ENCODE peak calls at places on chromosome 1, in nine cellular contexts. One of them, this sample, is unnamed.
A peak's percentile ranks its signal among the peaks of the same experiment; 100 is the strongest.

GRCh38 chr1:182054698-182055326 is 6.7 kb downstream of the ZNF648 start:
- DNase-seq in naive thymus-derived CD4-positive, alpha-beta T cell: peak; percentile 54
- DNase-seq in stimulated activated CD4-positive, alpha-beta T cell treated with anti-CD3 and anti-CD28 coated beads, Interleukin-2, amount 100 ng/mL, for 48 hours: peak; percentile 51
- DNase-seq in pancreas: no peak
- DNase-seq in NCI-H524 treated with DMSO at 0.1 percent for 48 hours: no peak
- DNase-seq in hippocampal formation: peak; percentile 14
- DNase-seq in nephron progenitor cell: peak; percentile 65
- DNase-seq in lower lobe of right lung: no peak
- DNase-seq in progenitor cell of endocrine pancreas: no peak
- DNase-seq in this sample: peak; percentile 48

GRCh38 chr1:54200519-54200997 is 591 bp downstream of the MRPL37 start:
- DNase-seq in naive thymus-derived CD4-positive, alpha-beta T cell: no peak
- DNase-seq in stimulated activated CD4-positive, alpha-beta T cell treated with anti-CD3 and anti-CD28 coated beads, Interleukin-2, amount 100 ng/mL, for 48 hours: no peak
- DNase-seq in pancreas: no peak
- DNase-seq in NCI-H524 treated with DMSO at 0.1 percent for 48 hours: no peak
- DNase-seq in hippocampal formation: no peak
- DNase-seq in nephron progenitor cell: no peak
- DNase-seq in lower lobe of right lung: no peak
- DNase-seq in progenitor cell of endocrine pancreas: no peak
- DNase-seq in this sample: peak; percentile 42

GRCh38 chr1:218693584-218693983 is 348.4 kb downstream of the TGFB2 start:
- DNase-seq in naive thymus-derived CD4-positive, alpha-beta T cell: no peak
- DNase-seq in stimulated activated CD4-positive, alpha-beta T cell treated with anti-CD3 and anti-CD28 coated beads, Interleukin-2, amount 100 ng/mL, for 48 hours: no peak
- DNase-seq in pancreas: no peak
- DNase-seq in NCI-H524 treated with DMSO at 0.1 percent for 48 hours: no peak
- DNase-seq in hippocampal formation: no peak
- DNase-seq in nephron progenitor cell: no peak
- DNase-seq in lower lobe of right lung: no peak
- DNase-seq in progenitor cell of endocrine pancreas: no peak
- DNase-seq in this sample: no peak

GRCh38 chr1:109161836-109162606 is 48.1 kb downstream of the ELAPOR1 start:
- DNase-seq in naive thymus-derived CD4-positive, alpha-beta T cell: peak; percentile 15
- DNase-seq in stimulated activated CD4-positive, alpha-beta T cell treated with anti-CD3 and anti-CD28 coated beads, Interleukin-2, amount 100 ng/mL, for 48 hours: peak; percentile 2
- DNase-seq in pancreas: no peak
- DNase-seq in NCI-H524 treated with DMSO at 0.1 percent for 48 hours: no peak
- DNase-seq in hippocampal formation: peak; percentile 32
- DNase-seq in nephron progenitor cell: no peak
- DNase-seq in lower lobe of right lung: peak; percentile 73
- DNase-seq in progenitor cell of endocrine pancreas: no peak
- DNase-seq in this sample: peak; percentile 94

GRCh38 chr1:184242507-184242943 is 144.3 kb upstream of the C1orf21 start:
- DNase-seq in naive thymus-derived CD4-positive, alpha-beta T cell: no peak
- DNase-seq in stimulated activated CD4-positive, alpha-beta T cell treated with anti-CD3 and anti-CD28 coated beads, Interleukin-2, amount 100 ng/mL, for 48 hours: no peak
- DNase-seq in pancreas: peak; percentile 16
- DNase-seq in NCI-H524 treated with DMSO at 0.1 percent for 48 hours: no peak
- DNase-seq in hippocampal formation: no peak
- DNase-seq in nephron progenitor cell: no peak
- DNase-seq in lower lobe of right lung: no peak
- DNase-seq in progenitor cell of endocrine pancreas: no peak
- DNase-seq in this sample: peak; percentile 15

GRCh38 chr1:71135571-71135970 is 54.7 kb upstream of the ZRANB2 start:
- DNase-seq in naive thymus-derived CD4-positive, alpha-beta T cell: no peak
- DNase-seq in stimulated activated CD4-positive, alpha-beta T cell treated with anti-CD3 and anti-CD28 coated beads, Interleukin-2, amount 100 ng/mL, for 48 hours: no peak
- DNase-seq in pancreas: no peak
- DNase-seq in NCI-H524 treated with DMSO at 0.1 percent for 48 hours: no peak
- DNase-seq in hippocampal formation: no peak
- DNase-seq in nephron progenitor cell: no peak
- DNase-seq in lower lobe of right lung: no peak
- DNase-seq in progenitor cell of endocrine pancreas: no peak
- DNase-seq in this sample: no peak

GRCh38 chr1:41639332-41639936 is 155.0 kb upstream of the EDN2 start:
- DNase-seq in naive thymus-derived CD4-positive, alpha-beta T cell: no peak
- DNase-seq in stimulated activated CD4-positive, alpha-beta T cell treated with anti-CD3 and anti-CD28 coated beads, Interleukin-2, amount 100 ng/mL, for 48 hours: peak; percentile 48
- DNase-seq in pancreas: no peak
- DNase-seq in NCI-H524 treated with DMSO at 0.1 percent for 48 hours: no peak
- DNase-seq in hippocampal formation: peak; percentile 46
- DNase-seq in nephron progenitor cell: no peak
- DNase-seq in lower lobe of right lung: no peak
- DNase-seq in progenitor cell of endocrine pancreas: no peak
- DNase-seq in this sample: peak; percentile 64

GRCh38 chr1:55320891-55321290 is 105.7 kb upstream of the USP24 start:
- DNase-seq in naive thymus-derived CD4-positive, alpha-beta T cell: no peak
- DNase-seq in stimulated activated CD4-positive, alpha-beta T cell treated with anti-CD3 and anti-CD28 coated beads, Interleukin-2, amount 100 ng/mL, for 48 hours: no peak
- DNase-seq in pancreas: no peak
- DNase-seq in NCI-H524 treated with DMSO at 0.1 percent for 48 hours: no peak
- DNase-seq in hippocampal formation: no peak
- DNase-seq in nephron progenitor cell: no peak
- DNase-seq in lower lobe of right lung: no peak
- DNase-seq in progenitor cell of endocrine pancreas: no peak
- DNase-seq in this sample: no peak

GRCh38 chr1:18536943-18537342 is 56.2 kb downstream of the KLHDC7A start:
- DNase-seq in naive thymus-derived CD4-positive, alpha-beta T cell: no peak
- DNase-seq in stimulated activated CD4-positive, alpha-beta T cell treated with anti-CD3 and anti-CD28 coated beads, Interleukin-2, amount 100 ng/mL, for 48 hours: no peak
- DNase-seq in pancreas: no peak
- DNase-seq in NCI-H524 treated with DMSO at 0.1 percent for 48 hours: no peak
- DNase-seq in hippocampal formation: no peak
- DNase-seq in nephron progenitor cell: no peak
- DNase-seq in lower lobe of right lung: no peak
- DNase-seq in progenitor cell of endocrine pancreas: no peak
- DNase-seq in this sample: no peak

GRCh38 chr1:27600500-27601175 is 3.3 kb downstream of the AHDC1 start:
- DNase-seq in naive thymus-derived CD4-positive, alpha-beta T cell: no peak
- DNase-seq in stimulated activated CD4-positive, alpha-beta T cell treated with anti-CD3 and anti-CD28 coated beads, Interleukin-2, amount 100 ng/mL, for 48 hours: no peak
- DNase-seq in pancreas: no peak
- DNase-seq in NCI-H524 treated with DMSO at 0.1 percent for 48 hours: no peak
- DNase-seq in hippocampal formation: no peak
- DNase-seq in nephron progenitor cell: peak; percentile 46
- DNase-seq in lower lobe of right lung: no peak
- DNase-seq in progenitor cell of endocrine pancreas: no peak
- DNase-seq in this sample: peak; percentile 56

GRCh38 chr1:236167154-236167553 is 24.8 kb downstream of the GPR137B start:
- DNase-seq in naive thymus-derived CD4-positive, alpha-beta T cell: no peak
- DNase-seq in stimulated activated CD4-positive, alpha-beta T cell treated with anti-CD3 and anti-CD28 coated beads, Interleukin-2, amount 100 ng/mL, for 48 hours: no peak
- DNase-seq in pancreas: no peak
- DNase-seq in NCI-H524 treated with DMSO at 0.1 percent for 48 hours: no peak
- DNase-seq in hippocampal formation: no peak
- DNase-seq in nephron progenitor cell: no peak
- DNase-seq in lower lobe of right lung: no peak
- DNase-seq in progenitor cell of endocrine pancreas: no peak
- DNase-seq in this sample: no peak

GRCh38 chr1:193222079-193222615 is 35.7 kb upstream of the B3GALT2 start:
- DNase-seq in naive thymus-derived CD4-positive, alpha-beta T cell: no peak
- DNase-seq in stimulated activated CD4-positive, alpha-beta T cell treated with anti-CD3 and anti-CD28 coated beads, Interleukin-2, amount 100 ng/mL, for 48 hours: no peak
- DNase-seq in pancreas: no peak
- DNase-seq in NCI-H524 treated with DMSO at 0.1 percent for 48 hours: no peak
- DNase-seq in hippocampal formation: no peak
- DNase-seq in nephron progenitor cell: no peak
- DNase-seq in lower lobe of right lung: no peak
- DNase-seq in progenitor cell of endocrine pancreas: no peak
- DNase-seq in this sample: no peak